ENCODE peak calls at places on chromosomes 5 and 9, in four cellular contexts. T, H, S and A are unnamed samples.

GRCh38 chr5:142110988-142111687 is 2.6 kb downstream of the NDFIP1 start:
- DNase-seq in T (no peak), S (no peak), H (no peak), A (no peak)

GRCh38 chr9:77582572-77583365 is 65.4 kb downstream of the GNA14 start:
- DNase-seq in T (no peak), H (no peak), S (no peak), A (no peak)

GRCh38 chr5:114678778-114679177 is 316.9 kb downstream of the KCNN2 start:
- DNase-seq in H (no peak), S (no peak), T (no peak), A (no peak)

GRCh38 chr9:71670121-71670520 is 98.2 kb downstream of the CEMIP2 start:
- DNase-seq in S (no peak), H (no peak), T (no peak), A (no peak)

GRCh38 chr5:141172381-141173204 is at the start of gene PCDHB7:
- DNase-seq in H (peak; percentile 7), T (peak; percentile 24), S (peak; percentile 26), A (peak; percentile 29)

GRCh38 chr5:167049043-167049663 is 1242.3 kb upstream of the WWC1 start:
- DNase-seq in S (peak; percentile 45), H (peak; percentile 53), T (peak; percentile 32), A (peak; percentile 43)

GRCh38 chr5:53537711-53538110 is 22.7 kb upstream of the NDUFS4 start:
- DNase-seq in S (no peak), T (peak; percentile 18), H (no peak), A (no peak)

GRCh38 chr5:128815201-128815600 is 150.1 kb upstream of the SLC27A6 start:
- DNase-seq in S (no peak), T (no peak), H (no peak), A (no peak)

GRCh38 chr5:159844267-159844666 is 72.0 kb upstream of the ADRA1B start:
- DNase-seq in T (no peak), H (no peak), S (no peak), A (no peak)

GRCh38 chr5:96509721-96510383 is 76.8 kb upstream of the PCSK1 start:
- DNase-seq in T (peak; percentile 79), H (peak; percentile 85), S (no peak), A (no peak)

GRCh38 chr5:78046006-78046405 is 248.5 kb downstream of the AP3B1 start:
- DNase-seq in S (no peak), T (no peak), H (no peak), A (no peak)

GRCh38 chr9:36400332-36401178 is 486 bp upstream of the RNF38 start:
- DNase-seq in S (peak; percentile 89), H (peak; percentile 87), T (peak; percentile 92), A (peak; percentile 82)

GRCh38 chr5:158635565-158635964 is 464.2 kb downstream of the EBF1 start:
- DNase-seq in T (no peak), S (no peak), H (no peak), A (no peak)

GRCh38 chr5:1288439-1289335 is 6.2 kb downstream of the TERT start:
- DNase-seq in H (no peak), T (no peak), S (no peak), A (no peak)

GRCh38 chr9:134330590-134330989 is 4.3 kb downstream of the RXRA start:
- DNase-seq in S (no peak), H (no peak), T (no peak), A (no peak)

GRCh38 chr5:76503929-76504328 is 100.8 kb downstream of the IQGAP2 start:
- DNase-seq in T (no peak), H (no peak), S (no peak), A (no peak)

GRCh38 chr5:74313896-74314295 is 326.6 kb downstream of the ENC1 start:
- DNase-seq in H (no peak), S (no peak), T (no peak), A (no peak)

GRCh38 chr5:3216386-3216785 is 379.2 kb upstream of the IRX1 start:
- DNase-seq in H (no peak), T (no peak), S (no peak), A (no peak)

GRCh38 chr9:14221119-14221518 is 92.8 kb downstream of the NFIB start:
- DNase-seq in T (no peak), S (no peak), H (no peak), A (no peak)

GRCh38 chr5:67154518-67155206 is 41.9 kb downstream of the CD180 start:
- DNase-seq in T (no peak), H (no peak), S (no peak), A (no peak)

GRCh38 chr5:113122053-113122452 is 145.5 kb downstream of the DCP2 start:
- DNase-seq in S (no peak), T (peak; percentile 82), H (peak; percentile 23), A (no peak)

GRCh38 chr9:107480386-107480789 is 9.2 kb downstream of the KLF4 start:
- DNase-seq in T (peak; percentile 73), S (no peak), H (peak; percentile 58), A (no peak)

GRCh38 chr5:91487420-91487819 is 104.3 kb upstream of the ARRDC3 start:
- DNase-seq in T (no peak), H (no peak), S (no peak), A (no peak)

GRCh38 chr9:81035171-81035570 is 654.2 kb downstream of the TLE1 start:
- DNase-seq in T (peak; percentile 41), H (peak; percentile 82), S (no peak), A (peak; percentile 68)

GRCh38 chr9:18672706-18673105 is 198.8 kb downstream of the ADAMTSL1 start:
- DNase-seq in S (no peak), T (no peak), H (no peak), A (no peak)

GRCh38 chr5:172235132-172235780 is 41.3 kb downstream of the EFCAB9 start:
- DNase-seq in S (no peak), T (no peak), H (peak; percentile 8), A (no peak)